ENCODE peak calls at places on chromosome 16, in four cellular contexts. X is effector memory CD4-positive, alpha-beta T cell; O is IMR-90; S is body of pancreas. T is an unnamed sample.

GRCh38 chr16:29775742-29776408 is 2.2 kb upstream of the ZG16 start:
- DNase-seq in O (peak; percentile 43), X (no peak), S (no peak), T (no peak)

GRCh38 chr16:11050954-11051353 is 106.6 kb downstream of the CLEC16A start:
- DNase-seq in X (no peak), O (no peak), S (no peak), T (no peak)

GRCh38 chr16:8716592-8716991 is 42.2 kb downstream of the ABAT start:
- DNase-seq in O (peak; percentile 57), X (no peak), S (no peak), T (no peak)

GRCh38 chr16:53220585-53220984 is 165.8 kb downstream of the CHD9 start:
- DNase-seq in O (peak; percentile 58), S (peak; percentile 17), X (no peak), T (no peak)

GRCh38 chr16:4180511-4180910 is 61.4 kb downstream of the SRL start:
- DNase-seq in S (no peak), O (no peak), X (no peak), T (no peak)

GRCh38 chr16:87178177-87178863 is 138.9 kb downstream of the C16orf95 start:
- DNase-seq in X (no peak), S (no peak), O (no peak), T (no peak)

GRCh38 chr16:49431591-49432290 is 58.1 kb downstream of the C16orf78 start:
- DNase-seq in X (no peak), S (no peak), O (no peak), T (no peak)

GRCh38 chr16:87407511-87408112 is 15.5 kb downstream of the MAP1LC3B start:
- DNase-seq in O (no peak), S (peak; percentile 33), X (no peak), T (no peak)

GRCh38 chr16:70270176-70270575 is 18.4 kb upstream of the EXOSC6 start:
- DNase-seq in X (no peak), S (no peak), O (no peak), T (no peak)

GRCh38 chr16:8645831-8646230 is 24.3 kb downstream of the METTL22 start:
- DNase-seq in S (no peak), X (no peak), O (no peak), T (no peak)

GRCh38 chr16:23836404-23837291 is 865 bp downstream of the PRKCB start:
- DNase-seq in X (peak; percentile 29), O (no peak), S (no peak), T (peak; percentile 50)

GRCh38 chr16:3590736-3591435 is 13.7 kb upstream of the NLRC3 start:
- DNase-seq in X (no peak), O (no peak), S (no peak), T (no peak)

GRCh38 chr16:4056161-4057105 is 59.8 kb downstream of the ADCY9 start:
- DNase-seq in O (no peak), S (no peak), X (no peak), T (no peak)

GRCh38 chr16:19831678-19832077 is 53.0 kb downstream of the GPRC5B start:
- DNase-seq in S (no peak), X (no peak), O (peak; percentile 89), T (no peak)

GRCh38 chr16:3518983-3519343 is 18.2 kb downstream of the CLUAP1 start:
- DNase-seq in X (no peak), O (no peak), S (peak; percentile 42), T (no peak)

GRCh38 chr16:11909653-11910551 is 5.9 kb downstream of the GSPT1 start:
- DNase-seq in O (peak; percentile 73), S (no peak), X (no peak), T (no peak)

GRCh38 chr16:22734313-22734869 is 79.6 kb upstream of the HS3ST2 start:
- DNase-seq in S (no peak), O (no peak), X (no peak), T (no peak)

GRCh38 chr16:5020551-5020950 is 13.2 kb downstream of the NAGPA start:
- DNase-seq in S (no peak), X (no peak), O (no peak), T (no peak)

GRCh38 chr16:60230666-60231065 is 1496.5 kb upstream of the GOT2 start:
- DNase-seq in O (no peak), X (no peak), S (no peak), T (no peak)

GRCh38 chr16:4966736-4967453 is 8.8 kb downstream of the SEC14L5 start:
- DNase-seq in O (no peak), X (no peak), S (no peak), T (no peak)

GRCh38 chr16:81447383-81448101 is 2.9 kb downstream of the CMIP start:
- DNase-seq in X (no peak), S (peak; percentile 52), O (no peak), T (no peak)

GRCh38 chr16:73610605-73611177 is 562.8 kb upstream of the ZFHX3 start:
- DNase-seq in S (no peak), O (no peak), X (no peak), T (no peak)

GRCh38 chr16:73610160-73610559 is 562.2 kb upstream of the ZFHX3 start:
- DNase-seq in X (no peak), O (no peak), S (no peak), T (no peak)

GRCh38 chr16:73601911-73602310 is 554.0 kb upstream of the ZFHX3 start:
- DNase-seq in O (no peak), S (no peak), X (no peak), T (no peak)

GRCh38 chr16:73599870-73600269 is 551.9 kb upstream of the ZFHX3 start:
- DNase-seq in X (no peak), S (no peak), O (no peak), T (no peak)

GRCh38 chr16:73605309-73605708 is 557.4 kb upstream of the ZFHX3 start:
- DNase-seq in X (no peak), O (no peak), S (no peak), T (no peak)
- H3K27ac ChIP-seq in X (no peak overlapping the region), O (no peak overlapping the region), S (no peak overlapping the region), T (no peak overlapping the region)

GRCh38 chr16:73054131-73054496 is 6.2 kb upstream of the ZFHX3 start:
- DNase-seq in X (no peak), S (no peak), O (no peak), T (no peak)

GRCh38 chr16:73052441-73053030 is 4.6 kb upstream of the ZFHX3 start:
- DNase-seq in O (no peak), X (no peak), S (no peak), T (no peak)

GRCh38 chr16:73054732-73055481 is 7.0 kb upstream of the ZFHX3 start:
- DNase-seq in S (no peak), X (no peak), O (peak; percentile 77), T (no peak)

GRCh38 chr16:73053038-73053378 is 5.1 kb upstream of the ZFHX3 start:
- DNase-seq in X (no peak), S (no peak), O (no peak), T (no peak)

DNA sequence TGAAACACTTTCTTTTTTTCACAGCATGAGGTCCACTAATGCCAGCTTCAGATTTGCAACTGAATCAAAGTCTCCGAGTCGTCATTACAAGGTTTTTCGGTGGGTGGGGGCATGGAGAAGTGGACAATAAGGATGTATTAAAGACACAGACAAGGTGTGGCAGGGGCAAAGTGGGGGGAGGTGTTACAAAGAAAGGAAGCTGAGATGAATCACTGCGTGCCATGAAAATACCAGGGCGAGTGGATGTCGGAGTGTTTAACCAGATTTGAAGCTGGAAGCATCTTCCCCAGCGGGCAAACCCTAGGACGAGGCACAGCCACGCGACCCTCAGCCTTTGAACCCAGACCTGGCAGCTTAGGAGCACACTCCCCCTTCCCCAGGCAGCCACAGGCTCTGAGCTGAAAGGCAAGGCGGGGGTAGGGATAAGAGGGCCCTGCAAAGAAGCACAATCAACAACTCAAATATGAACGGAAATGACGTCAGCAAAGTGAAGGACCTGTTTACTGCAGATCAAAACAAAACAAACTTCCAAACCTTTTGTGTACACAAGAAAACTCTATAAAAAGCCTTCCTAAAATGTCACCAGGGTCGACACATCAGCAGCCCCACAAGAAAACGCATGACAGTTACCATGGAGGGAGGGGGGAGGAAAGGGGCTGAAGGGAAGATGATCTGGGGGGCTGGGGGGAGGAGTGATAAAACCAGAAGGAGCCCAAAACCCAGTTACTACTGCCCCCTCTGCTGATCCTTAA is 5.6 kb upstream of the ZFHX3 start:
- DNase-seq in S (no peak), X (no peak), O (peak; percentile 75), T (no peak)
- H3K27me3 ChIP-seq in S (no peaks in the 10 kb centered on the region), X (peaks cover 9% of the 10 kb centered on the region), O (no peaks in the 10 kb centered on the region), T (peaks cover 3% of the 10 kb centered on the region)

GRCh38 chr16:66248096-66248495 is 118.4 kb upstream of the CDH5 start:
- DNase-seq in S (peak; percentile 35), O (peak; percentile 77), X (no peak), T (no peak)

GRCh38 chr16:66254106-66254505 is 112.4 kb upstream of the CDH5 start:
- DNase-seq in S (no peak), O (no peak), X (no peak), T (no peak)

GRCh38 chr16:66250686-66251405 is 115.6 kb upstream of the CDH5 start:
- DNase-seq in O (peak; percentile 73), S (peak; percentile 35), X (no peak), T (no peak)

GRCh38 chr16:66254751-66255150 is 111.7 kb upstream of the CDH5 start:
- DNase-seq in X (no peak), S (no peak), O (peak; percentile 56), T (no peak)

DNA sequence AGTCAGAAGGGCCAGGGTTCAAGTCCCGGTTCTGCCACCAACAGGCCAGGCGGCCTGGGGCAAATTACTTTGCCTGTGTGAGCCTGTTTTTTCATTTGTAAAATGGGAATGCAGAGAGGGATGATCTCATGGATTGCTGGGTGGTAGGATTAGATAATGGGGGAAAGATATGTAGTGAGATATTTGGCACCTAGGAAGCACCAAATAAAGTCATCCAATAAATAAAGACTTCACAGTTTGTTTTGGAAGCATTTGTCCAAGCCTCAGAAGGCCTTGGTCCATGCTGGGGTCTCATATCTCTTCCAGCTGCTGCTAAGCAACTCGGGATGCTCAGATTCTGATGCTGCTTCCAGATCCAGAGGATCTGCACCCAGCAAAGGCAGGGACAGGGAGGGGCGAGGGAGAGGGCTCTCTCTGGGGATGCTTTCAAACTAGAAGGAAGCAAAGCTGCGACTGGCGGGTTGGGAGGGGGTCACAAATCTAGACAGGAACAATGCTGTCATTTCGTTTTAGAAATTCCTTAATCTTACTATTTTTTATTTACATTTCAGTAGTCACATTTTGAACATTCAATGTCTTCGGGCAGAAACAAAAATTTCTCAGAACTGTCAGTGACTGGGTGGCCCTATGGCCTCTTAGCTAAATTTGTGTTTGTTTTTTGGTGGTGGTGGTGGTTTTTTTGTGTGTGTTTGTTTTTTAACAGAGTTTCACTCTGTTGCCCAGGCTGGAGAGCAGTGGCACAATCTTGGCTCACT is 114.9 kb upstream of the CDH5 start:
- DNase-seq in O (no peak), X (no peak), S (no peak), T (no peak)
- H3K27ac ChIP-seq in O (peak overlapping the region; percentile 36), X (no peak overlapping the region), S (no peak overlapping the region), T (no peak overlapping the region)

DNA sequence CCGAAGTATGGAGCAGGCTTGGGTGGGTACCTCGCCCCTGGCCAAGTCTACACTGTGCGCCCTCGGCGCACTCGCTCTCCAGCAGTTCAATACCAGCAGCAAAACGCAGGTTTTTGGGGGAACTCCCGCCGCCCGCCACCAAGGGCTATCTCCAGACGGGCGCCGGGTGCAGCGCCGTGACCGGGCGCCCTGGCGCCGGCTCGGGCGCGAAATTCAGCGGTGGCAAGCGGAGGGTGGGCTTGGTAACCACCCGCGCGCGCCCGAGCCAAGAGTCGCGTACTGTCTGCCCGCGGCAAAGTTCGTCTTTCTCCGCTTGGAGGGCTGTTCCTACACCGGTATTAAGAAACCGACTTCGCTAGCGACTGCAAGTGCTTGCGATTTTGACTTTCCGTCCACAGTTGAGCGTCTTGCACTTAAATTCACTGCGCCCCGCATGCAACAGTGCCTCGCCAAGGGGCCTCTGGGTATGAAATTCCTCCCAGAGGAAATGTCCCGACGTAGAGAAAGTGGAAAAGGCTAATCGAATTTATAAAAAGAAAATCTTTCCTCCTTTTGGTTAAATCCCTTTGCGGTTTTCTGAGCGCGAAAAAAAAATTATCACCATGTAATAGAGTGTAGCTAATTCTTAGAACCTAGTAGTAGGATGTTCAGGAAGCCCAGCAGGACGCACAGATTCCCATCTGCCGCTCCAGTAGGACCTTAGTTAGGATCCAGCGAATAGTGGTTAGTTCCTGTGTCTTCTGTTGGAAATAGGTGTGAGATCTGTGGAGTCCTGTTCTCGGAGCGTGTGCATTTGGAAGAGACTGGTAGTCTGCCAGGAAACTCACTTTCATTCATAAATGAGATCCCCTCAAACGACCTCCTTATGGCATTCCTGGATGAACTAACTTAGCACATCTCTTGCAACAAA is 5.1 kb upstream of the SALL1 start:
- DNase-seq in O (peak; percentile 49), X (no peak), S (no peak), T (no peak)
- H3K27me3 ChIP-seq in O (peaks cover 3% of the 10 kb centered on the region), X (peaks cover 13% of the 10 kb centered on the region), S (peaks cover 4% of the 10 kb centered on the region), T (no peaks in the 10 kb centered on the region)

T was measured in naive thymus-derived CD4-positive, alpha-beta T cell.